ENCODE peak calls at places on chromosome 14, in six cellular contexts. U is A549, W is K562, O is GM12878, E is upper lobe of left lung, A is HepG2. I is an unnamed sample.

GRCh38 chr14:99252940-99253868 is 18.8 kb downstream of the BCL11B start:
- ATAC-seq in O (no peak), E (no peak), A (no peak), U (no peak), W (no peak), I (no peak)

GRCh38 chr14:104709387-104710019 is 14.5 kb upstream of the ADSS1 start:
- ATAC-seq in O (no peak), E (no peak), A (no peak), W (no peak), U (no peak), I (no peak)

GRCh38 chr14:91335191-91336092 is 82.2 kb downstream of the CCDC88C start:
- ATAC-seq in W (no peak), O (no peak), U (no peak), E (no peak), A (no peak), I (no peak)

GRCh38 chr14:74705607-74706006 is 7.3 kb downstream of the AREL1 start:
- ATAC-seq in U (no peak), W (no peak), A (no peak), E (no peak), O (no peak), I (no peak)

GRCh38 chr14:54857830-54858269 is 44.8 kb downstream of the GCH1 start:
- ATAC-seq in A (no peak), O (peak; percentile 89), W (no peak), E (peak; percentile 95), U (no peak), I (peak; percentile 90)

GRCh38 chr14:55645148-55645547 is 65.1 kb downstream of the KTN1 start:
- ATAC-seq in W (no peak), A (no peak), E (no peak), O (no peak), U (no peak), I (no peak)

GRCh38 chr14:95218472-95219193 is 61.3 kb upstream of the DICER1 start:
- ATAC-seq in A (no peak), E (no peak), O (no peak), W (no peak), U (no peak), I (no peak)

GRCh38 chr14:58297412-58297761 is 968 bp upstream of the ARID4A start:
- ATAC-seq in W (peak; percentile 3), E (peak; percentile 2), U (peak; percentile 7), O (peak; percentile 1), A (no peak), I (no peak)

GRCh38 chr14:106380740-106381139 is 854.4 kb downstream of the TMEM121 start:
- ATAC-seq in U (no peak), E (no peak), W (no peak), A (no peak), O (no peak), I (no peak)

GRCh38 chr14:32934891-32935633 is 3.6 kb upstream of the NPAS3 start:
- ATAC-seq in W (no peak), U (no peak), E (no peak), A (no peak), O (no peak), I (no peak)

GRCh38 chr14:104695660-104696000 is 6.2 kb downstream of the INF2 start:
- ATAC-seq in O (no peak), A (no peak), E (no peak), W (no peak), U (no peak), I (no peak)

GRCh38 chr14:102442241-102443211 is 67.0 kb downstream of the ANKRD9 start:
- ATAC-seq in U (no peak), O (no peak), E (no peak), W (no peak), A (peak; percentile 90), I (no peak)

GRCh38 chr14:69561893-69562292 is 12.8 kb downstream of the CCDC177 start:
- ATAC-seq in O (no peak), A (no peak), W (no peak), U (no peak), E (no peak), I (no peak)

GRCh38 chr14:42930058-42930457 is 1323.4 kb downstream of the LRFN5 start:
- ATAC-seq in W (no peak), O (no peak), E (peak; percentile 78), U (no peak), A (no peak), I (peak; percentile 72)

GRCh38 chr14:88032373-88032772 is 27.4 kb downstream of the GPR65 start:
- ATAC-seq in A (no peak), W (no peak), O (no peak), E (no peak), U (no peak), I (no peak)

GRCh38 chr14:21476526-21476924 is 234 bp downstream of the RAB2B start:
- ATAC-seq in U (peak; percentile 86), O (peak; percentile 70), A (peak; percentile 84), E (peak; percentile 94), W (peak; percentile 82), I (peak; percentile 85)

GRCh38 chr14:91185721-91186120 is 58.8 kb downstream of the GPR68 start:
- ATAC-seq in O (no peak), U (no peak), A (no peak), W (no peak), E (no peak), I (no peak)

GRCh38 chr14:25308244-25308643 is 258.3 kb upstream of the STXBP6 start:
- ATAC-seq in U (no peak), O (no peak), W (no peak), E (no peak), A (peak; percentile 94), I (no peak)

GRCh38 chr14:55317907-55318306 is 46.7 kb downstream of the FBXO34 start:
- ATAC-seq in O (no peak), U (no peak), W (no peak), A (no peak), E (no peak), I (no peak)

GRCh38 chr14:55807536-55807935 is 227.5 kb downstream of the KTN1 start:
- ATAC-seq in A (no peak), U (no peak), E (no peak), O (peak; percentile 15), W (no peak), I (peak; percentile 6)

GRCh38 chr14:69289811-69290520 is 30.0 kb downstream of the GALNT16 start:
- ATAC-seq in E (no peak), U (no peak), O (no peak), A (no peak), W (no peak), I (no peak)

DNA sequence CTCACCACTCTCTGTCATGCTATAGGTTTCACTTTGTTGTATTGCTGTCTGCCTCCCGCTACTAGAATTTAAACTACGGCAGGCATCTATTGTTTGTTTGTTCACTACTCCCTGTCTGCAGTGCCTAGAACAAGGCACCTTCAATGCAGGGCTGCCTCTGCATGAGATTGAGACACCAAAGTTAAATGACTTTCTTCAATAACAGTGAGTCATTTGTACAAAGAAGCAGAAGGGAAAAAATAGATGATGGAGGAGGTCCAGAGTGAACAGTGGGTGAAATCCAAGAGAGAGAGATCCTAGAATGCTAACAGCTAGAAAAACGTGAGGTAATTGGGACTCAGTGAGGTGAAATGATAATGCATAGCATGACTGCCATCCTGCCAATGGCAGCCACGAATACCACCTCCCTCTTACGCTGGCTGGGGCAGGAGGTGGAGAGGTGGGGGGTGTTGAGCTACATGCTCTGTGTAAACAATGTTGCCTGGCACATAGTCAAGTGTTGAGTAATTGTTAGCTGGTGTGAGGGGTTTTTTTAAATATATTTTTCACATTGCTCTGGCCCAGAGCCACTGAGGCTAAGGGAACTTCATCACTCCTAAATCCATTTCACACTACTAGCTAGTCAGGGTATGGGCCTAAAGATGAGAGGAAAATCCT is 367.6 kb downstream of the RPS29 start:
- ATAC-seq in O (no peak), U (no peak), W (no peak), E (peak; percentile 23), A (no peak), I (peak; percentile 75)
- TF ChIP-seq EP300 in O (no peak), U (no peak), W (no peak), E (no peak), A (no peak), I (no peak)

GRCh38 chr14:92655372-92655771 is 93.1 kb downstream of the LGMN start:
- ATAC-seq in W (no peak), A (no peak), E (no peak), O (no peak), U (no peak), I (no peak)

GRCh38 chr14:92654206-92654901 is 94.1 kb downstream of the LGMN start:
- ATAC-seq in A (no peak), W (no peak), U (no peak), O (no peak), E (no peak), I (no peak)

GRCh38 chr14:92656306-92656705 is 92.1 kb downstream of the LGMN start:
- ATAC-seq in W (no peak), A (peak; percentile 39), U (peak; percentile 51), O (no peak), E (no peak), I (no peak)

GRCh38 chr14:92657457-92658142 is 90.8 kb downstream of the LGMN start:
- ATAC-seq in U (no peak), E (peak; percentile 73), A (no peak), O (no peak), W (no peak), I (peak; percentile 72)

DNA sequence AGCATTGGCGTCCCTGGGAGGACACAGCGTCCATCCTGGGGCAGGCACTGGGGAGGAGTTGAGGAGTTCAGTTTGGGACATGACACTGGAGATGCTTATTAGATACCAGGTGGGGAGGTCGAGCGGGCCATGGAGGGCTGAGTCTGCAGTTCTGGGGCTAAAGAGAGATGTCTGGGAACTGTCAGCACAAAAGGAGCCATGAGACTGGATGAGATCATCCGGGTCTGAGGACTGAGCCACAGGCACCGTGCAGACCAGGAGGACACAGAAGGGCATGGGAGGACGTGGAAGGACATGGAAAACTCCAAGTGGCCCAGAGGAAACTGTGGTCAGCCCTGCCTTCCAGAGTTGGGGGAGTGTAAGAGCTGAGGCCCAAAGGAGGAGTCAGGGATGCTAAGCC is 92.6 kb downstream of the LGMN start:
- ATAC-seq in E (no peak), W (no peak), A (no peak), O (no peak), U (no peak), I (no peak)
- H3K4me1 ChIP-seq in E (peaks cover 68% of the 10 kb centered on the region), W (no peaks in the 10 kb centered on the region), A (no peaks in the 10 kb centered on the region), O (peaks cover 32% of the 10 kb centered on the region), U (no peaks in the 10 kb centered on the region), I (no peaks in the 10 kb centered on the region)

DNA sequence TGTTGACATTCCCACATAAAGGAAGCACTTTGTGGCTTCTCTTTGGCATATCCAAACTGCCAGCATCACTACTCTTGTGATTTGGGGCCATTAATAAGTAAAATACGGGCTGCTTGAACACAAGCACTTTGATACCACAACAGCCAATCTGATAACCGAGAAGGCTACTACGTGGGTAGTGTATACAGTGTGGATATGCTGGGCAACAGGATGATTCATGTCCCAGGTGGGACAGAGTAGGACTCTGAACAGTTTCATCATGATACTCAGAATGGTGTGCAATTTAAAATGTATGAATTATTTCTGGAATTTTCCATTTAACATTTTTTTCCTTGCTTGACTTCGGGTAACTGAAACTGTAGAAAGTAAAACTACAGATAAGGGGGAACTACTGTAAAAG is 225.0 kb upstream of the DDHD1 start:
- ATAC-seq in A (no peak), W (no peak), O (no peak), U (no peak), E (no peak), I (no peak)
- TF ChIP-seq EP300 in A (no peak), W (no peak), O (no peak), U (no peak), E (no peak), I (no peak)

DNA sequence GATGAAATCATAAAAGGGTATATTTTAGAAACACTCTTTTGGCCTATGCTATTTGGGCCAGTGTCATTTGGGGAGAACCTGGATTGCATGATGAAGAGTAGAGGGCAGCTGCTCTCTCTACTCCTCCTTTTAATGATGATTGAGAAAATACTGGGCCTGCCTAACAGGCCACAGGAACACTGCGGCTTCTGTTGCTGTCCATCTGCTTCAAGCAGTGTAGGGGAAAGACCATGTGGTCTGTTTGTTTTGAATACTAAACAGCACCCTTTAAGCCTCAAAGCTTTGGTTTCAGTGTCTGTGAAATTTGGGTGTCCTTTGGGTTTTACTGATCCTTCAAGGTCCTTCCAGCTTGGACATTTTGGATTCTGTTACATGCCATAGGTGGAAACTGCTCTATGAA is 78.0 kb downstream of the TTC6 start:
- ATAC-seq in O (no peak), W (no peak), A (peak; percentile 85), U (no peak), E (no peak), I (no peak)
- H3K4me1 ChIP-seq in O (no peaks in the 10 kb centered on the region), W (no peaks in the 10 kb centered on the region), A (peaks cover 9% of the 10 kb centered on the region), U (peaks cover 6% of the 10 kb centered on the region), E (no peaks in the 10 kb centered on the region), I (no peaks in the 10 kb centered on the region)

I was measured in gastroesophageal sphincter.